ENCODE peak calls at places on chromosomes 11 and 22, in eight cellular contexts. S is AG04449; R is activated CD4-positive, alpha-beta T cell treated with anti-CD3 and anti-CD28 coated beads, Interleukin-2, amount 50 U/mL, for 4 hours; O is GM03348; W is dorsolateral prefrontal cortex; U is stimulated activated CD8-positive, alpha-beta memory T cell treated with anti-CD3 and anti-CD28 coated beads, Interleukin-4, amount 100 ng/mL, for 1 hour; K is stimulated activated CD4-positive, alpha-beta T cell treated with anti-CD3 and anti-CD28 coated beads, Interleukin-4, amount 100 ng/mL, for 4 hours; D is fibroblast of the aortic adventitia. F is an unnamed sample.

GRCh38 chr11:44507896-44508440 is 57.5 kb upstream of the CD82 start:
- DNase-seq in S (no peak), R (no peak), O (no peak), W (no peak), U (no peak), K (no peak), D (no peak), F (no peak)

GRCh38 chr11:32148824-32149223 is 58.0 kb downstream of the RCN1 start:
- DNase-seq in S (no peak), R (no peak), O (peak), W (no peak), U (no peak), K (no peak), D (no peak), F (no peak)

GRCh38 chr22:20396639-20397038 is 2.7 kb downstream of the ZNF74 start:
- DNase-seq in S (peak), R (no peak), O (peak), W (no peak), U (no peak), K (no peak), D (peak), F (no peak)

GRCh38 chr11:7609015-7609414 is 64.3 kb downstream of the CYB5R2 start:
- DNase-seq in S (no peak), R (no peak), O (peak), W (no peak), U (no peak), K (no peak), D (peak), F (no peak)

GRCh38 chr11:34080609-34081008 is 24.8 kb upstream of the NAT10 start:
- DNase-seq in S (no peak), R (no peak), O (no peak), W (no peak), U (no peak), K (no peak), D (no peak), F (no peak)

GRCh38 chr11:68649851-68650555 is 34.3 kb upstream of the GAL start:
- DNase-seq in S (no peak), R (no peak), O (no peak), W (no peak), U (no peak), K (no peak), D (no peak), F (no peak)

GRCh38 chr11:7787239-7787638 is 9.5 kb downstream of the OR5P2 start:
- DNase-seq in S (no peak), R (no peak), O (no peak), W (no peak), U (no peak), K (no peak), D (no peak), F (no peak)

GRCh38 chr11:121291896-121292502 is 572 bp upstream of the SC5D start:
- DNase-seq in S (no peak), R (no peak), O (no peak), W (peak), U (no peak), K (no peak), D (peak), F (peak)

GRCh38 chr22:47275479-47276218 is 513.2 kb downstream of the TBC1D22A start:
- DNase-seq in S (no peak), R (no peak), O (no peak), W (no peak), U (no peak), K (no peak), D (peak), F (no peak)

GRCh38 chr11:131041331-131042040 is 125.2 kb upstream of the SNX19 start:
- DNase-seq in S (no peak), R (no peak), O (no peak), W (no peak), U (no peak), K (no peak), D (no peak), F (no peak)

GRCh38 chr22:27267145-27267544 is 534.4 kb downstream of the MN1 start:
- DNase-seq in S (no peak), R (no peak), O (peak), W (no peak), U (no peak), K (no peak), D (peak), F (no peak)

GRCh38 chr11:57458410-57459111 is 1.8 kb upstream of the RTN4RL2 start:
- DNase-seq in S (no peak), R (peak), O (peak), W (no peak), U (no peak), K (peak), D (peak), F (no peak)

GRCh38 chr22:41523464-41524221 is 20.6 kb downstream of the POLR3H start:
- DNase-seq in S (no peak), R (no peak), O (no peak), W (no peak), U (no peak), K (no peak), D (peak), F (no peak)

GRCh38 chr11:129184581-129184980 is 7.5 kb downstream of the ARHGAP32 start:
- DNase-seq in S (no peak), R (no peak), O (no peak), W (no peak), U (no peak), K (no peak), D (no peak), F (no peak)

GRCh38 chr11:119446434-119446833 is 23.5 kb upstream of the THY1 start:
- DNase-seq in S (no peak), R (no peak), O (no peak), W (no peak), U (no peak), K (no peak), D (no peak), F (no peak)

GRCh38 chr11:38593649-38594048 is 1995.6 kb upstream of the RAG2 start:
- DNase-seq in S (peak), R (no peak), O (no peak), W (no peak), U (no peak), K (no peak), D (no peak), F (no peak)

GRCh38 chr11:47991266-47991830 is 11.0 kb downstream of the PTPRJ start:
- DNase-seq in S (no peak), R (no peak), O (no peak), W (no peak), U (no peak), K (no peak), D (no peak), F (peak)

GRCh38 chr22:38705235-38706100 is at the start of gene GTPBP1:
- DNase-seq in S (peak), R (peak), O (peak), W (peak), U (peak), K (peak), D (peak), F (peak)

GRCh38 chr11:119478711-119479285 is 55.8 kb upstream of the THY1 start:
- DNase-seq in S (no peak), R (no peak), O (no peak), W (no peak), U (no peak), K (no peak), D (no peak), F (no peak)

GRCh38 chr11:35923452-35923851 is 20.4 kb upstream of the LDLRAD3 start:
- DNase-seq in S (no peak), R (no peak), O (no peak), W (no peak), U (no peak), K (no peak), D (no peak), F (no peak)

GRCh38 chr11:92702037-92702436 is 267.4 kb upstream of the MTNR1B start:
- DNase-seq in S (no peak), R (no peak), O (no peak), W (no peak), U (no peak), K (no peak), D (no peak), F (no peak)

GRCh38 chr22:29973269-29973668 is 90.3 kb downstream of the MTMR3 start:
- DNase-seq in S (no peak), R (no peak), O (no peak), W (no peak), U (no peak), K (no peak), D (no peak), F (no peak)

GRCh38 chr11:118961591-118961990 is 5.5 kb downstream of the UPK2 start:
- DNase-seq in S (no peak), R (no peak), O (no peak), W (no peak), U (no peak), K (no peak), D (no peak), F (no peak)